ENCODE peak calls at places on chromosomes 4 and X, in six cellular contexts. One of them, this sample, is unnamed.

GRCh38 chr4:184235526-184235925 is 17.9 kb upstream of the ENPP6 start:
- DNase-seq in lower leg skin: no peak
- DNase-seq in epithelial cell of esophagus: no peak
- DNase-seq in psoas muscle: no peak
- DNase-seq in effector CD4-positive, alpha-beta T cell: no peak
- DNase-seq in neural crest cell: no peak
- DNase-seq in this sample: no peak

GRCh38 chrX:133265331-133265730 is 47.2 kb upstream of the TFDP3 start:
- DNase-seq in lower leg skin: no peak
- DNase-seq in epithelial cell of esophagus: no peak
- DNase-seq in psoas muscle: no peak
- DNase-seq in effector CD4-positive, alpha-beta T cell: no peak
- DNase-seq in neural crest cell: peak
- DNase-seq in this sample: no peak

GRCh38 chr4:77959566-77960338 is 97.1 kb downstream of the MRPL1 start:
- DNase-seq in lower leg skin: no peak
- DNase-seq in epithelial cell of esophagus: peak
- DNase-seq in psoas muscle: no peak
- DNase-seq in effector CD4-positive, alpha-beta T cell: no peak
- DNase-seq in neural crest cell: peak
- DNase-seq in this sample: no peak

GRCh38 chr4:153206534-153206933 is 2.3 kb downstream of the TRIM2 start:
- DNase-seq in lower leg skin: no peak
- DNase-seq in epithelial cell of esophagus: no peak
- DNase-seq in psoas muscle: no peak
- DNase-seq in effector CD4-positive, alpha-beta T cell: no peak
- DNase-seq in neural crest cell: no peak
- DNase-seq in this sample: no peak

GRCh38 chr4:184845367-184846011 is 19.7 kb upstream of the ACSL1 start:
- DNase-seq in lower leg skin: no peak
- DNase-seq in epithelial cell of esophagus: peak
- DNase-seq in psoas muscle: no peak
- DNase-seq in effector CD4-positive, alpha-beta T cell: no peak
- DNase-seq in neural crest cell: no peak
- DNase-seq in this sample: no peak

GRCh38 chr4:87060957-87061356 is 126.1 kb downstream of the AFF1 start:
- DNase-seq in lower leg skin: no peak
- DNase-seq in epithelial cell of esophagus: peak
- DNase-seq in psoas muscle: no peak
- DNase-seq in effector CD4-positive, alpha-beta T cell: no peak
- DNase-seq in neural crest cell: no peak
- DNase-seq in this sample: no peak

GRCh38 chr4:71630783-71631182 is 153.1 kb downstream of the GC start:
- DNase-seq in lower leg skin: no peak
- DNase-seq in epithelial cell of esophagus: peak
- DNase-seq in psoas muscle: no peak
- DNase-seq in effector CD4-positive, alpha-beta T cell: no peak
- DNase-seq in neural crest cell: no peak
- DNase-seq in this sample: no peak

GRCh38 chr4:42965326-42965725 is 72.8 kb downstream of the GRXCR1 start:
- DNase-seq in lower leg skin: no peak
- DNase-seq in epithelial cell of esophagus: peak
- DNase-seq in psoas muscle: no peak
- DNase-seq in effector CD4-positive, alpha-beta T cell: no peak
- DNase-seq in neural crest cell: no peak
- DNase-seq in this sample: no peak

GRCh38 chr4:126271266-126271665 is 956.5 kb downstream of the FAT4 start:
- DNase-seq in lower leg skin: no peak
- DNase-seq in epithelial cell of esophagus: peak
- DNase-seq in psoas muscle: no peak
- DNase-seq in effector CD4-positive, alpha-beta T cell: no peak
- DNase-seq in neural crest cell: no peak
- DNase-seq in this sample: no peak

GRCh38 chr4:3478446-3479357 is 15.6 kb downstream of the DOK7 start:
- DNase-seq in lower leg skin: no peak
- DNase-seq in epithelial cell of esophagus: no peak
- DNase-seq in psoas muscle: peak
- DNase-seq in effector CD4-positive, alpha-beta T cell: no peak
- DNase-seq in neural crest cell: no peak
- DNase-seq in this sample: no peak

GRCh38 chrX:119121341-119121740 is 6.3 kb downstream of the KIAA1210 start:
- DNase-seq in lower leg skin: no peak
- DNase-seq in epithelial cell of esophagus: peak
- DNase-seq in psoas muscle: no peak
- DNase-seq in effector CD4-positive, alpha-beta T cell: no peak
- DNase-seq in neural crest cell: no peak
- DNase-seq in this sample: no peak

GRCh38 chrX:41482153-41482850 is 35.2 kb downstream of the NYX start:
- DNase-seq in lower leg skin: no peak
- DNase-seq in epithelial cell of esophagus: no peak
- DNase-seq in psoas muscle: no peak
- DNase-seq in effector CD4-positive, alpha-beta T cell: no peak
- DNase-seq in neural crest cell: no peak
- DNase-seq in this sample: no peak

GRCh38 chrX:47176101-47176740 is 17.4 kb upstream of the UBA1 start:
- DNase-seq in lower leg skin: peak
- DNase-seq in epithelial cell of esophagus: no peak
- DNase-seq in psoas muscle: no peak
- DNase-seq in effector CD4-positive, alpha-beta T cell: no peak
- DNase-seq in neural crest cell: no peak
- DNase-seq in this sample: no peak

GRCh38 chrX:30313322-30313721 is 4.1 kb upstream of the NR0B1 start:
- DNase-seq in lower leg skin: no peak
- DNase-seq in epithelial cell of esophagus: no peak
- DNase-seq in psoas muscle: no peak
- DNase-seq in effector CD4-positive, alpha-beta T cell: no peak
- DNase-seq in neural crest cell: no peak
- DNase-seq in this sample: no peak

GRCh38 chr4:108292229-108292628 is 123.5 kb upstream of the LEF1 start:
- DNase-seq in lower leg skin: no peak
- DNase-seq in epithelial cell of esophagus: no peak
- DNase-seq in psoas muscle: no peak
- DNase-seq in effector CD4-positive, alpha-beta T cell: no peak
- DNase-seq in neural crest cell: no peak
- DNase-seq in this sample: no peak

GRCh38 chr4:136319789-136320470 is 1212.4 kb downstream of the PCDH18 start:
- DNase-seq in lower leg skin: no peak
- DNase-seq in epithelial cell of esophagus: peak
- DNase-seq in psoas muscle: no peak
- DNase-seq in effector CD4-positive, alpha-beta T cell: no peak
- DNase-seq in neural crest cell: no peak
- DNase-seq in this sample: no peak

GRCh38 chr4:8939887-8940742 is 68.5 kb upstream of the HMX1 start:
- DNase-seq in lower leg skin: no peak
- DNase-seq in epithelial cell of esophagus: no peak
- DNase-seq in psoas muscle: no peak
- DNase-seq in effector CD4-positive, alpha-beta T cell: no peak
- DNase-seq in neural crest cell: no peak
- DNase-seq in this sample: no peak

GRCh38 chrX:51776851-51777250 is 33.6 kb downstream of the GSPT2 start:
- DNase-seq in lower leg skin: no peak
- DNase-seq in epithelial cell of esophagus: no peak
- DNase-seq in psoas muscle: no peak
- DNase-seq in effector CD4-positive, alpha-beta T cell: no peak
- DNase-seq in neural crest cell: no peak
- DNase-seq in this sample: no peak

GRCh38 chr4:683982-684571 is 4.9 kb downstream of the SLC49A3 start:
- DNase-seq in lower leg skin: no peak
- DNase-seq in epithelial cell of esophagus: peak
- DNase-seq in psoas muscle: peak
- DNase-seq in effector CD4-positive, alpha-beta T cell: no peak
- DNase-seq in neural crest cell: peak
- DNase-seq in this sample: peak

GRCh38 chr4:173119818-173120217 is 48.8 kb upstream of the GALNT7 start:
- DNase-seq in lower leg skin: no peak
- DNase-seq in epithelial cell of esophagus: peak
- DNase-seq in psoas muscle: no peak
- DNase-seq in effector CD4-positive, alpha-beta T cell: no peak
- DNase-seq in neural crest cell: no peak
- DNase-seq in this sample: no peak

GRCh38 chrX:24294619-24295018 is 19.2 kb downstream of the SUPT20HL2 start:
- DNase-seq in lower leg skin: no peak
- DNase-seq in epithelial cell of esophagus: no peak
- DNase-seq in psoas muscle: no peak
- DNase-seq in effector CD4-positive, alpha-beta T cell: no peak
- DNase-seq in neural crest cell: peak
- DNase-seq in this sample: no peak

GRCh38 chr4:113223001-113223400 is 173.5 kb downstream of the ANK2 start:
- DNase-seq in lower leg skin: no peak
- DNase-seq in epithelial cell of esophagus: no peak
- DNase-seq in psoas muscle: no peak
- DNase-seq in effector CD4-positive, alpha-beta T cell: no peak
- DNase-seq in neural crest cell: no peak
- DNase-seq in this sample: no peak

GRCh38 chrX:96372313-96373046 is 312.2 kb upstream of the DIAPH2 start:
- DNase-seq in lower leg skin: no peak
- DNase-seq in epithelial cell of esophagus: peak
- DNase-seq in psoas muscle: no peak
- DNase-seq in effector CD4-positive, alpha-beta T cell: no peak
- DNase-seq in neural crest cell: peak
- DNase-seq in this sample: no peak

GRCh38 chr4:182254381-182254780 is 11.2 kb downstream of the TENM3 start:
- DNase-seq in lower leg skin: no peak
- DNase-seq in epithelial cell of esophagus: no peak
- DNase-seq in psoas muscle: no peak
- DNase-seq in effector CD4-positive, alpha-beta T cell: no peak
- DNase-seq in neural crest cell: no peak
- DNase-seq in this sample: no peak

GRCh38 chr4:150668824-150669223 is 86.9 kb downstream of the MAB21L2 start:
- DNase-seq in lower leg skin: no peak
- DNase-seq in epithelial cell of esophagus: no peak
- DNase-seq in psoas muscle: no peak
- DNase-seq in effector CD4-positive, alpha-beta T cell: no peak
- DNase-seq in neural crest cell: no peak
- DNase-seq in this sample: no peak

GRCh38 chrX:139640259-139640658 is 67.7 kb downstream of the MCF2 start:
- DNase-seq in lower leg skin: no peak
- DNase-seq in epithelial cell of esophagus: peak
- DNase-seq in psoas muscle: no peak
- DNase-seq in effector CD4-positive, alpha-beta T cell: no peak
- DNase-seq in neural crest cell: no peak
- DNase-seq in this sample: no peak